ENCODE peak calls at places on chromosomes 16 and 17, in six cellular contexts. N is adrenal gland, Z is left ventricle myocardium inferior, T is stomach, E is dorsolateral prefrontal cortex, R is heart right ventricle. W is an unnamed sample. For H3K27me3, the result is how much of the 10 kb centered on the place peaks cover.

GRCh38 chr16:12458591-12459400 is 344.9 kb downstream of the CPPED1 start:
- DNase-seq in N (peak), Z (peak), T (no peak), E (no peak), R (peak), W (no peak)

GRCh38 chr16:85103096-85104079 is 8.9 kb downstream of the CIBAR2 start:
- DNase-seq in N (no peak), Z (no peak), T (no peak), E (no peak), R (no peak), W (no peak)

GRCh38 chr16:51357839-51358238 is 206.8 kb upstream of the SALL1 start:
- DNase-seq in N (no peak), Z (no peak), T (no peak), E (no peak), R (no peak), W (no peak)

GRCh38 chr17:66855204-66855603 is 20.3 kb downstream of the CACNG5 start:
- DNase-seq in N (no peak), Z (no peak), T (no peak), E (no peak), R (no peak), W (no peak)

GRCh38 chr17:36728030-36728991 is 126.9 kb downstream of the MRM1 start:
- DNase-seq in N (no peak), Z (no peak), T (no peak), E (no peak), R (no peak), W (no peak)

GRCh38 chr17:77354721-77355455 is 214.1 kb downstream of the SEC14L1 start:
- DNase-seq in N (peak), Z (peak), T (peak), E (no peak), R (peak), W (no peak)

GRCh38 chr16:23423496-23424049 is 29.4 kb downstream of the COG7 start:
- DNase-seq in N (peak), Z (peak), T (peak), E (no peak), R (peak), W (peak)

GRCh38 chr16:71895679-71896385 is 501 bp downstream of the IST1 start:
- DNase-seq in N (no peak), Z (peak), T (peak), E (no peak), R (peak), W (peak)

GRCh38 chr17:33924105-33924504 is 331.0 kb upstream of the CCL2 start:
- DNase-seq in N (no peak), Z (no peak), T (no peak), E (no peak), R (no peak), W (no peak)

GRCh38 chr16:87324411-87325275 is 7.5 kb upstream of the C16orf95 start:
- DNase-seq in N (peak), Z (no peak), T (no peak), E (peak), R (no peak), W (peak)

GRCh38 chr16:2912330-2913199 is 834 bp downstream of the FLYWCH1 start:
- DNase-seq in N (peak), Z (no peak), T (peak), E (no peak), R (peak), W (no peak)

GRCh38 chr17:44850612-44851011 is 2.9 kb downstream of the HIGD1B start:
- DNase-seq in N (no peak), Z (peak), T (no peak), E (no peak), R (peak), W (no peak)

GRCh38 chr16:9971907-9972306 is 210.3 kb downstream of the GRIN2A start:
- DNase-seq in N (no peak), Z (no peak), T (no peak), E (no peak), R (no peak), W (no peak)

DNA sequence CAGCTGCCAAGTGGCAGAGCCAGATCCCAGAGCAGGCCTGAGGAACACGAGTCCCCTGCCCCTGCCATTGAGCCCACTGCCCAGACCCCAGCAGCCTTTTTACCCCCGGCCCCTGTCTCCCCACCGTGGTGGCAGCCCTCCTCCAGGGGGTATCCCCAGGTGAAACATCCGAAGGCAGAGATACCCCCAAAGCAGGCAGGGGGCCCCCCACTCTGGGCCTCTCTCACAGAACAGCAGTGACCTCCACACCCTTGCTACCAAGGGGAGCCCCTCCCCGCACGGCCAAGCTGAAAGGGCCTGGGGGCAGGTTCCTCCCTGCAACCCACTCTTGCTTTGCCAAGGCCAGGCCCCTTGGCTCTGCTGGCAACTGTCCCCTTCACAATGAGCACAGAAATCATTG is 142.2 kb downstream of the ENGASE start:
- DNase-seq in N (no peak), Z (no peak), T (no peak), E (no peak), R (no peak), W (no peak)
- H3K27me3 ChIP-seq in N (under half), Z (half or more), T (half or more), E (under half), R (half or more), W (under half)

GRCh38 chr17:39365872-39366271 is 35.6 kb downstream of the FBXL20 start:
- DNase-seq in N (no peak), Z (no peak), T (no peak), E (no peak), R (no peak), W (no peak)
- H3K4me3 ChIP-seq in N (no peak), Z (peak), T (no peak), E (no peak), R (peak), W (no peak)

DNA sequence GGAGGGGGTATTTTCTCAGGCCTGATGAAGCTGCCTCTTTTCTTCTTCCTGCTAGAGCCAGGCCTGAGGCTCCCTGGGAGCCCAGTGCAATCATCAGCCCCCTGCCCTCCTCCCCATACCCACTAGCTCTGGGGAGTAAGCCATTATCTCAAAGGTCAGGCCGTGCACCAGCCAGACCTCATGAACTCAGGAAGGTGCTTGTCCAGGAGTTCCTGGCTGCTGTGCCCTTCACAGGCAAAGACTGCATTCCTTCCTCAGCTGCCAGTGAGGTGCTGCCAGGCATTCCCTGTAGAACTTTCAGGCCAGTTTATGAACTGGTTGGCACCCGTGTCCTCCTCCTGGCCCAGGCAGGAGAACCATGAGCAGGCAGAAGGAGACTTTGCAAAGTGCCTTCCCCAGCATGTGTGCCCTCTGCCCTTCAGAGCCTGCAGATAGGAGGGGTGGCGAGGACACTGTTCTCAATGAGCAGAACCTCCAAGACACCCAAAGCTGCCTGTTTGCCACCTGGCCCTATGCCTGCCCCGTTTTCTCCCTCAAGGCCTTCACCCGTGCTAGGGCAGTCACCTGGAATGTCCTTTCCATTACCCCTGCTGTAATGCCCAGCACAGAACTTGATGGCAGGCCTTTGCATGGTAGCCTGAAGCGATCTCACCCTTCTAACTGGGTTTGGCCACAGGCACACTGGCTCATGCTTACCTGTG is 7.7 kb downstream of the TBX2 start:
- DNase-seq in N (no peak), Z (no peak), T (no peak), E (peak), R (no peak), W (no peak)
- H3K27me3 ChIP-seq in N (under half), Z (half or more), T (half or more), E (half or more), R (half or more), W (under half)

DNA sequence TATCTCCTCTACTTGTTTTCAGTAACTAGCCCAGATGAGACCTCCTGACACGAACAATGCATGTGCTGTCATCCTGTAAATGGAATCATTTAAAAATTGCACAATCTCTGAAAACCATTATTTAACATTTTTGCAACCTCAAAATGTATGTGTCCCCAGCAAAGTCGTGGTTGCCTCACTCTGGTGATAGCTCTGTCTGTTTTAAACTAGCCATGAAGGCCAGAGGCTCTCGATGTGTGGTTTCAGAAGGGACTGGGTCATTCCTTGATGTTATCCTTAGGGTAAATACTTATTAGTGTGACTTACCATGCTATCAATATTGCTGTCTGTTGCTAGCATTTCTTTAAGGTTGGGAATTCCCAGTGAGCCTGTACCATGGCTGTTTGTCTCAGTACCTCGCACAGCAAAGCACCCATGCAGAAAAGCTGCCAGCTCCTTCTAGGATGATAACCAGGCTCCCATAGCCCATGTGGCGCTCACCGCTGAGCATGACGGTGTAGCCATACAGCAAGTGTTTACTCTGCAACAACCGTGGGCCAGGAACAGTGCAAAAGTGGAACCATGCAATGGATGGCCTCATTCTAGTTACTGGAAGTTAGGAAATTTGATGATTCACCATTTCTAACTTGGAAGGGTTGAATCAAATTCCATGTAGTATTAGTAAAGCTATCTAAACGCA is 2.9 kb upstream of the PGS1 start:
- DNase-seq in N (peak), Z (no peak), T (no peak), E (no peak), R (peak), W (no peak)
- H3K4me3 ChIP-seq in N (no peak), Z (no peak), T (no peak), E (no peak), R (no peak), W (no peak)